ENCODE peak calls at places on chromosomes 13 and 19, in eight cellular contexts. P is LHCN-M2; D is hippocampal formation; F is activated CD4-positive, alpha-beta T cell treated with anti-CD3 and anti-CD28 coated beads for 24 hours; K is cardiac muscle cell; T is progenitor cell of endocrine pancreas; H is hypothalamus; V is WERI-Rb-1. I is an unnamed sample.

GRCh38 chr19:13984186-13984585 is 21.9 kb downstream of the RFX1 start:
- DNase-seq in P (no peak), D (no peak), F (no peak), K (no peak), T (no peak), H (no peak), V (peak), I (no peak)

GRCh38 chr13:97976551-97977375 is 23.3 kb downstream of the IPO5 start:
- DNase-seq in P (no peak), D (no peak), F (peak), K (no peak), T (peak), H (no peak), V (peak), I (no peak)

GRCh38 chr19:5336195-5336965 is 4.2 kb downstream of the PTPRS start:
- DNase-seq in P (no peak), D (no peak), F (no peak), K (no peak), T (no peak), H (no peak), V (peak), I (peak)

GRCh38 chr13:40123962-40124647 is 468.6 kb downstream of the COG6 start:
- DNase-seq in P (no peak), D (no peak), F (no peak), K (no peak), T (no peak), H (no peak), V (no peak), I (no peak)

GRCh38 chr13:80118507-80118906 is 222.4 kb downstream of the SPRY2 start:
- DNase-seq in P (no peak), D (peak), F (no peak), K (no peak), T (no peak), H (no peak), V (no peak), I (no peak)

GRCh38 chr19:34350161-34350561 is 14.8 kb upstream of the GPI start:
- DNase-seq in P (no peak), D (no peak), F (peak), K (no peak), T (no peak), H (no peak), V (no peak), I (no peak)

GRCh38 chr19:3055741-3056453 is 6.4 kb downstream of the TLE5 start:
- DNase-seq in P (no peak), D (no peak), F (no peak), K (no peak), T (no peak), H (no peak), V (peak), I (no peak)

GRCh38 chr19:7539827-7540425 is 4.4 kb downstream of the PNPLA6 start:
- DNase-seq in P (no peak), D (no peak), F (no peak), K (no peak), T (no peak), H (no peak), V (no peak), I (no peak)

GRCh38 chr19:412356-413355 is 3.7 kb upstream of the C2CD4C start:
- DNase-seq in P (no peak), D (no peak), F (no peak), K (no peak), T (peak), H (no peak), V (peak), I (no peak)

GRCh38 chr19:6713773-6714692 is 6.4 kb downstream of the C3 start:
- DNase-seq in P (no peak), D (no peak), F (no peak), K (no peak), T (no peak), H (no peak), V (no peak), I (no peak)

GRCh38 chr19:8324186-8325050 is 3.1 kb downstream of the RPS28 start:
- DNase-seq in P (no peak), D (no peak), F (no peak), K (no peak), T (no peak), H (no peak), V (no peak), I (no peak)

GRCh38 chr13:47175172-47175806 is 278.4 kb upstream of the HTR2A start:
- DNase-seq in P (peak), D (no peak), F (no peak), K (peak), T (no peak), H (no peak), V (no peak), I (no peak)

GRCh38 chr13:93039131-93039530 is 187.5 kb upstream of the GPC6 start:
- DNase-seq in P (peak), D (no peak), F (no peak), K (peak), T (no peak), H (no peak), V (no peak), I (no peak)

GRCh38 chr19:4061683-4062575 is 4.8 kb downstream of the ZBTB7A start:
- DNase-seq in P (no peak), D (no peak), F (no peak), K (no peak), T (no peak), H (no peak), V (peak), I (no peak)

GRCh38 chr13:36975172-36975571 is 24.0 kb downstream of the ALG5 start:
- DNase-seq in P (no peak), D (no peak), F (no peak), K (no peak), T (no peak), H (no peak), V (no peak), I (no peak)

GRCh38 chr19:32396046-32396652 is 9.4 kb upstream of the DPY19L3 start:
- DNase-seq in P (no peak), D (no peak), F (no peak), K (no peak), T (no peak), H (no peak), V (no peak), I (no peak)

GRCh38 chr19:37537391-37537947 is 30.7 kb downstream of the ZNF793 start:
- DNase-seq in P (no peak), D (no peak), F (no peak), K (no peak), T (no peak), H (no peak), V (no peak), I (no peak)

GRCh38 chr19:342801-343421 is 1.7 kb downstream of the MIER2 start:
- DNase-seq in P (peak), D (no peak), F (no peak), K (peak), T (no peak), H (no peak), V (no peak), I (no peak)

GRCh38 chr13:95535243-95535642 is 17.3 kb upstream of the CLDN10 start:
- DNase-seq in P (peak), D (no peak), F (no peak), K (no peak), T (no peak), H (no peak), V (no peak), I (no peak)

GRCh38 chr19:37304190-37304883 is 66.6 kb upstream of the ZNF527 start:
- DNase-seq in P (peak), D (no peak), F (no peak), K (no peak), T (peak), H (peak), V (peak), I (no peak)

GRCh38 chr13:43388282-43389034 is 365.1 kb downstream of the DNAJC15 start:
- DNase-seq in P (no peak), D (no peak), F (no peak), K (no peak), T (no peak), H (no peak), V (no peak), I (no peak)

GRCh38 chr13:102769679-102770078 is 3.9 kb downstream of the TEX30 start:
- DNase-seq in P (peak), D (no peak), F (no peak), K (peak), T (no peak), H (no peak), V (no peak), I (no peak)

GRCh38 chr19:10299545-10300458 is 9.8 kb downstream of the ZGLP1 start:
- DNase-seq in P (no peak), D (no peak), F (no peak), K (no peak), T (no peak), H (no peak), V (peak), I (no peak)

GRCh38 chr13:107824636-107825035 is 390.7 kb downstream of the LIG4 start:
- DNase-seq in P (no peak), D (no peak), F (no peak), K (no peak), T (no peak), H (no peak), V (no peak), I (no peak)

GRCh38 chr19:21482863-21483276 is 22.5 kb upstream of the ZNF429 start:
- DNase-seq in P (peak), D (peak), F (peak), K (peak), T (no peak), H (no peak), V (peak), I (peak)

GRCh38 chr19:3366104-3366760 is at the start of gene NFIC:
- DNase-seq in P (peak), D (peak), F (peak), K (peak), T (no peak), H (peak), V (peak), I (peak)

GRCh38 chr19:36527873-36528193 is 238 bp downstream of the ZNF260 start:
- DNase-seq in P (no peak), D (no peak), F (no peak), K (no peak), T (no peak), H (no peak), V (no peak), I (no peak)

GRCh38 chr19:6056801-6057650 is 53.3 kb downstream of the RFX2 start:
- DNase-seq in P (peak), D (peak), F (no peak), K (peak), T (no peak), H (peak), V (no peak), I (no peak)

GRCh38 chr19:17762505-17763229 is 11.4 kb downstream of the FCHO1 start:
- DNase-seq in P (peak), D (no peak), F (no peak), K (peak), T (no peak), H (peak), V (peak), I (peak)

GRCh38 chr19:16285769-16286564 is 38.7 kb upstream of the KLF2 start:
- DNase-seq in P (no peak), D (peak), F (no peak), K (peak), T (no peak), H (peak), V (no peak), I (no peak)

GRCh38 chr19:17739121-17739875 is 12.0 kb upstream of the FCHO1 start:
- DNase-seq in P (peak), D (no peak), F (no peak), K (peak), T (no peak), H (no peak), V (peak), I (peak)

GRCh38 chr19:18894254-18895037 is 1.5 kb downstream of the CERS1 start:
- DNase-seq in P (peak), D (peak), F (no peak), K (peak), T (no peak), H (peak), V (no peak), I (peak)

GRCh38 chr13:109687559-109688448 is 98.6 kb downstream of the IRS2 start:
- DNase-seq in P (no peak), D (no peak), F (no peak), K (no peak), T (no peak), H (no peak), V (no peak), I (no peak)

I was measured in D721Med.